ENCODE peak calls at places on chromosomes 1 and 21, in ten cellular contexts. E is right atrium auricular region, I is foreskin fibroblast, V is stomach, C is uterus, B is fibroblast of lung, G is left lung, O is adrenal gland, L is cardiac fibroblast, P is tibial nerve. D is an unnamed sample.

GRCh38 chr1:201020647-201021332 is 2.7 kb downstream of the KIF21B start:
- DNase-seq in E (no peak), I (no peak), V (no peak), C (no peak), B (no peak), G (no peak), O (no peak), L (no peak), P (no peak), D (no peak)

GRCh38 chr1:232428781-232429530 is 201.0 kb downstream of the SIPA1L2 start:
- DNase-seq in E (no peak), I (no peak), V (no peak), C (no peak), B (peak; percentile 82), G (no peak), O (no peak), L (peak; percentile 61), P (no peak), D (no peak)

GRCh38 chr21:43923391-43923790 is 58.4 kb downstream of the AGPAT3 start:
- DNase-seq in E (no peak), I (peak; percentile 42), V (no peak), C (no peak), B (no peak), G (peak; percentile 20), O (no peak), L (peak; percentile 21), P (no peak), D (no peak)

GRCh38 chr1:185363205-185363604 is 46.2 kb upstream of the IVNS1ABP start:
- DNase-seq in E (no peak), I (no peak), V (no peak), C (no peak), B (peak; percentile 13), G (no peak), O (no peak), L (peak; percentile 42), P (no peak), D (no peak)

GRCh38 chr1:100597069-100597741 is 59.3 kb downstream of the GPR88 start:
- DNase-seq in E (no peak), I (peak; percentile 88), V (no peak), C (no peak), B (peak; percentile 95), G (no peak), O (no peak), L (peak; percentile 90), P (no peak), D (no peak)

GRCh38 chr1:225824522-225824921 is 14.6 kb downstream of the EPHX1 start:
- DNase-seq in E (no peak), I (no peak), V (no peak), C (no peak), B (no peak), G (no peak), O (no peak), L (no peak), P (no peak), D (no peak)

GRCh38 chr1:110616587-110616986 is 10.4 kb upstream of the KCNA2 start:
- DNase-seq in E (no peak), I (peak; percentile 19), V (peak; percentile 29), C (no peak), B (no peak), G (no peak), O (no peak), L (peak; percentile 22), P (no peak), D (peak; percentile 59)

GRCh38 chr1:109556563-109556962 is 8.1 kb downstream of the GNAI3 start:
- DNase-seq in E (no peak), I (no peak), V (no peak), C (no peak), B (no peak), G (no peak), O (no peak), L (peak; percentile 32), P (no peak), D (no peak)

GRCh38 chr1:117339866-117340357 is 27.3 kb upstream of the MAN1A2 start:
- DNase-seq in E (no peak), I (peak; percentile 51), V (no peak), C (peak; percentile 30), B (peak; percentile 61), G (no peak), O (peak; percentile 10), L (peak; percentile 59), P (no peak), D (peak; percentile 29)

GRCh38 chr1:167641786-167642500 is 11.9 kb downstream of the RCSD1 start:
- DNase-seq in E (no peak), I (no peak), V (no peak), C (no peak), B (no peak), G (no peak), O (no peak), L (no peak), P (no peak), D (no peak)

GRCh38 chr1:5975133-5975880 is 16.9 kb downstream of the NPHP4 start:
- DNase-seq in E (no peak), I (peak; percentile 60), V (peak; percentile 63), C (no peak), B (peak; percentile 40), G (peak; percentile 83), O (peak; percentile 56), L (peak; percentile 58), P (no peak), D (peak; percentile 63)
- TF ChIP-seq CTCF in E (peak; percentile 79), I (peak; percentile 87), V (peak; percentile 67), C (no peak), B (peak; percentile 82), G (peak; percentile 40), O (peak; percentile 56), L (peak; percentile 71), P (peak; percentile 63), D (peak; percentile 47)

GRCh38 chr1:154983776-154984466 is 777 bp downstream of the FLAD1 start:
- DNase-seq in E (no peak), I (no peak), V (no peak), C (no peak), B (no peak), G (no peak), O (no peak), L (no peak), P (no peak), D (no peak)

GRCh38 chr1:154987326-154987725 is 4.2 kb downstream of the FLAD1 start:
- DNase-seq in E (no peak), I (no peak), V (no peak), C (no peak), B (no peak), G (no peak), O (no peak), L (peak; percentile 45), P (no peak), D (no peak)

GRCh38 chr1:154988053-154988954 is 5.1 kb upstream of the LENEP start:
- DNase-seq in E (no peak), I (no peak), V (no peak), C (no peak), B (no peak), G (no peak), O (no peak), L (no peak), P (no peak), D (no peak)

GRCh38 chr1:154978360-154978759 is 3.9 kb downstream of the CKS1B start:
- DNase-seq in E (no peak), I (no peak), V (no peak), C (no peak), B (no peak), G (no peak), O (no peak), L (no peak), P (no peak), D (no peak)

DNA sequence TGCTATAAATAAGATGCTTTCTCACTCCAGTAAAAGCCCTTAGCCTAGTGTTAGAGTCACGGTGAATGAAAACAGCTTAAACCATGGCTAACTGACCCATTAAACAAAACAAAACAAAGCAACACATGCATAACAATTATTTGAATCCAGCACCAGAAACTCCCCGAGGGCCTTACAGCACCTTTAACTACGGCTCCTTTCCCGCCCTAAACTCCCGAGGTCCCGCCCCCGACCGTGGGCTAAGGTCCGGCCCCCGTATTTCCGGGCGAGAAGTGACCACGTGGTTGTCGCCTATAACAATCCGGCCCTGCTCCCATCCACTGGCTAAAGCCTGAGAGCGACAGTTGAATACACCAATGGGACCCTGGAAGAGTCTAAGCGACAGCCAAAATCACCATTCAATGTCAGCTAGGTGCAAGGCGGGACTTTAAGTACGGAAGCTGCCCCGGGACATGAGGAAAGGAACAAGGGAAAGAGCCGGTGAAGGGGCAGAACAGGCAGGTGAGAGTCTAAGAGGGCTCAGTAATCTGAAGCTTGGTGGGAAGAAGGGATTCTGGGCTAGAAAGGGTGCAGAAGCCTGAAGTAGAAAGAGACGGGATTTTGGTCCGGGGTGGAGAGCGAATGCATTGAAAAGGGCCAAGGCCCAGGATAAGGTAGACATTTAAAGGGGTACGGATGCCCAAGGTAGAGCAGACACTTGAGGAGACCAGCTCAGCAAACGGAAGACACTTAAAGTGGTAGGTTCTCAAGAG is at the start of gene FLAD1:
- DNase-seq in E (peak; percentile 99), I (peak; percentile 100), V (peak; percentile 97), C (peak; percentile 93), B (peak; percentile 100), G (peak; percentile 95), O (peak; percentile 99), L (peak; percentile 100), P (peak; percentile 100), D (peak; percentile 99)
- TF ChIP-seq CTCF in E (peak; percentile 14), I (no peak), V (no peak), C (no peak), B (no peak), G (no peak), O (no peak), L (no peak), P (no peak), D (no peak)

GRCh38 chr1:27365372-27366112 is 1.2 kb downstream of the MAP3K6 start:
- DNase-seq in E (peak; percentile 94), I (peak; percentile 86), V (peak; percentile 89), C (peak; percentile 91), B (peak; percentile 84), G (peak; percentile 94), O (peak; percentile 90), L (peak; percentile 92), P (peak; percentile 93), D (peak; percentile 71)

GRCh38 chr1:27366113-27366410 is 699 bp downstream of the MAP3K6 start:
- DNase-seq in E (peak; percentile 88), I (peak; percentile 77), V (peak; percentile 82), C (peak; percentile 86), B (peak; percentile 73), G (peak; percentile 96), O (peak; percentile 86), L (peak; percentile 77), P (peak; percentile 86), D (peak; percentile 74)

GRCh38 chr1:27364696-27365371 is 1.9 kb downstream of the MAP3K6 start:
- DNase-seq in E (no peak), I (no peak), V (no peak), C (no peak), B (no peak), G (no peak), O (no peak), L (no peak), P (no peak), D (no peak)

GRCh38 chr1:27367160-27367650 is 444 bp upstream of the MAP3K6 start:
- DNase-seq in E (no peak), I (no peak), V (no peak), C (no peak), B (no peak), G (no peak), O (no peak), L (no peak), P (no peak), D (no peak)

GRCh38 chr1:27366411-27367159 is at the start of gene MAP3K6:
- DNase-seq in E (peak; percentile 95), I (peak; percentile 80), V (peak; percentile 90), C (peak; percentile 89), B (peak; percentile 73), G (peak; percentile 95), O (peak; percentile 89), L (peak; percentile 84), P (peak; percentile 83), D (peak; percentile 79)
- TF ChIP-seq CTCF in E (peak; percentile 51), I (no peak), V (no peak), C (no peak), B (no peak), G (peak; percentile 23), O (no peak), L (no peak), P (peak; percentile 38), D (no peak)

GRCh38 chr1:147598631-147599361 is 57.5 kb downstream of the BCL9 start:
- DNase-seq in E (no peak), I (no peak), V (peak; percentile 29), C (peak; percentile 21), B (peak; percentile 39), G (peak; percentile 87), O (no peak), L (peak; percentile 20), P (no peak), D (peak; percentile 36)
- TF ChIP-seq CTCF in E (no peak), I (no peak), V (no peak), C (no peak), B (no peak), G (no peak), O (no peak), L (no peak), P (no peak), D (no peak)

D was measured in Calu3.